ENCODE peak calls at places on chromosomes 13 and 19, in eight cellular contexts. P is CD8-positive, alpha-beta T cell; M is Kasumi-1; K is OCI-M1; I is activated CD4-positive, alpha-beta T cell treated with anti-CD3 and anti-CD28 coated beads for 48 hours; D is epithelial cell of esophagus; R is NCI-H774; J is amniotic epithelial cell. C is an unnamed sample.

GRCh38 chr19:40521276-40521675 is 54.5 kb downstream of the SPTBN4 start:
- DNase-seq in M (peak), J (no peak), K (peak), P (no peak), D (peak), R (no peak), I (peak), C (peak)

GRCh38 chr19:55980415-55980814 is 6.2 kb upstream of the NLRP5 start:
- DNase-seq in M (no peak), J (no peak), I (no peak), D (no peak), R (no peak), K (no peak), P (no peak), C (no peak)

GRCh38 chr13:111323549-111323948 is 3.1 kb downstream of the TEX29 start:
- DNase-seq in J (no peak), P (no peak), R (no peak), K (no peak), D (no peak), M (no peak), I (no peak), C (no peak)

GRCh38 chr13:79901336-79901735 is 420.4 kb downstream of the NDFIP2 start:
- DNase-seq in K (peak), R (no peak), P (no peak), I (no peak), M (peak), D (peak), J (peak), C (no peak)

GRCh38 chr19:5949792-5950305 is 28.1 kb downstream of the RANBP3 start:
- DNase-seq in K (no peak), P (peak), M (no peak), D (peak), R (no peak), J (no peak), I (peak), C (peak)

GRCh38 chr13:100234006-100234405 is 145.1 kb downstream of the PCCA start:
- DNase-seq in D (no peak), M (peak), I (no peak), K (no peak), R (peak), J (no peak), P (no peak), C (no peak)

GRCh38 chr19:12603714-12604113 is 6.9 kb downstream of the ZNF490 start:
- DNase-seq in P (no peak), D (no peak), I (peak), J (no peak), M (peak), K (no peak), R (no peak), C (peak)

GRCh38 chr19:17718988-17719711 is at the start of gene MAP1S:
- DNase-seq in P (peak), M (peak), J (peak), D (peak), R (peak), K (peak), I (peak), C (peak)

GRCh38 chr19:49362048-49362925 is at the start of gene TEAD2:
- DNase-seq in J (peak), M (peak), D (peak), K (peak), I (peak), P (no peak), R (no peak), C (peak)

GRCh38 chr13:47039106-47039505 is 142.3 kb upstream of the HTR2A start:
- DNase-seq in K (no peak), I (no peak), J (peak), D (peak), R (no peak), M (no peak), P (no peak), C (no peak)

GRCh38 chr19:40321076-40321475 is 27.1 kb downstream of the C19orf47 start:
- DNase-seq in P (no peak), D (no peak), R (no peak), K (no peak), I (no peak), M (no peak), J (no peak), C (no peak)

GRCh38 chr19:1748703-1749341 is 4.5 kb upstream of the ONECUT3 start:
- DNase-seq in M (no peak), D (no peak), J (no peak), I (no peak), K (no peak), R (no peak), P (no peak), C (no peak)

GRCh38 chr13:110511509-110512181 is 49.9 kb downstream of the RAB20 start:
- DNase-seq in M (no peak), J (no peak), K (no peak), I (no peak), P (no peak), R (no peak), D (no peak), C (no peak)

GRCh38 chr19:36215276-36216171 is 618 bp downstream of the ZNF146 start:
- DNase-seq in I (peak), D (peak), M (peak), J (peak), R (no peak), P (no peak), K (peak), C (no peak)